ENCODE peak calls at places on chromosomes 1 and 21, in six cellular contexts. One of them, this sample, is unnamed.
A peak's percentile ranks its signal among the peaks of the same experiment; 100 is the strongest.

GRCh38 chr1:187413770-187414169 is 585.0 kb downstream of the PLA2G4A start:
- DNase-seq in tibial artery: no peak
- DNase-seq in endodermal cell: no peak
- DNase-seq in stomach: no peak
- DNase-seq in GM23248: no peak
- DNase-seq in lower lobe of right lung: no peak
- DNase-seq in this sample: no peak

GRCh38 chr1:236469466-236469865 is 54.3 kb upstream of the LGALS8 start:
- DNase-seq in tibial artery: no peak
- DNase-seq in lower lobe of right lung: no peak
- DNase-seq in endodermal cell: no peak
- DNase-seq in GM23248: no peak
- DNase-seq in stomach: no peak
- DNase-seq in this sample: no peak

GRCh38 chr1:24058671-24059455 is 53.1 kb downstream of the MYOM3 start:
- DNase-seq in lower lobe of right lung: no peak
- DNase-seq in GM23248: no peak
- DNase-seq in endodermal cell: no peak
- DNase-seq in stomach: no peak
- DNase-seq in tibial artery: no peak
- DNase-seq in this sample: no peak

GRCh38 chr1:2183937-2184334 is 10.6 kb downstream of the FAAP20 start:
- DNase-seq in GM23248: no peak
- DNase-seq in endodermal cell: no peak
- DNase-seq in tibial artery: no peak
- DNase-seq in lower lobe of right lung: no peak
- DNase-seq in stomach: no peak
- DNase-seq in this sample: peak; percentile 57

GRCh38 chr1:116503535-116504307 is 67.1 kb downstream of the CD58 start:
- DNase-seq in endodermal cell: no peak
- DNase-seq in stomach: no peak
- DNase-seq in GM23248: no peak
- DNase-seq in lower lobe of right lung: no peak
- DNase-seq in tibial artery: no peak
- DNase-seq in this sample: no peak

GRCh38 chr1:165395522-165396300 is 39.2 kb upstream of the LMX1A start:
- DNase-seq in endodermal cell: no peak
- DNase-seq in stomach: no peak
- DNase-seq in GM23248: no peak
- DNase-seq in tibial artery: no peak
- DNase-seq in lower lobe of right lung: no peak
- DNase-seq in this sample: no peak

GRCh38 chr21:38881041-38881570 is 75.4 kb downstream of the ETS2 start:
- DNase-seq in lower lobe of right lung: no peak
- DNase-seq in endodermal cell: no peak
- DNase-seq in GM23248: no peak
- DNase-seq in stomach: no peak
- DNase-seq in tibial artery: no peak
- DNase-seq in this sample: no peak

GRCh38 chr1:42817976-42818375 is 779 bp upstream of the SVBP start:
- DNase-seq in lower lobe of right lung: no peak
- DNase-seq in endodermal cell: no peak
- DNase-seq in stomach: no peak
- DNase-seq in GM23248: no peak
- DNase-seq in tibial artery: no peak
- DNase-seq in this sample: no peak

GRCh38 chr1:50978852-50979781 is 9.1 kb downstream of the CDKN2C start:
- DNase-seq in lower lobe of right lung: no peak
- DNase-seq in endodermal cell: peak; percentile 51
- DNase-seq in tibial artery: no peak
- DNase-seq in GM23248: no peak
- DNase-seq in stomach: no peak
- DNase-seq in this sample: no peak

GRCh38 chr1:30522031-30523004 is 201.1 kb downstream of the MATN1 start:
- DNase-seq in lower lobe of right lung: peak; percentile 55
- DNase-seq in tibial artery: peak; percentile 71
- DNase-seq in stomach: no peak
- DNase-seq in endodermal cell: peak; percentile 42
- DNase-seq in GM23248: peak; percentile 89
- DNase-seq in this sample: no peak

GRCh38 chr1:29851666-29852065 is 615.3 kb downstream of the PTPRU start:
- DNase-seq in tibial artery: no peak
- DNase-seq in lower lobe of right lung: no peak
- DNase-seq in endodermal cell: no peak
- DNase-seq in stomach: no peak
- DNase-seq in GM23248: no peak
- DNase-seq in this sample: no peak

DNA sequence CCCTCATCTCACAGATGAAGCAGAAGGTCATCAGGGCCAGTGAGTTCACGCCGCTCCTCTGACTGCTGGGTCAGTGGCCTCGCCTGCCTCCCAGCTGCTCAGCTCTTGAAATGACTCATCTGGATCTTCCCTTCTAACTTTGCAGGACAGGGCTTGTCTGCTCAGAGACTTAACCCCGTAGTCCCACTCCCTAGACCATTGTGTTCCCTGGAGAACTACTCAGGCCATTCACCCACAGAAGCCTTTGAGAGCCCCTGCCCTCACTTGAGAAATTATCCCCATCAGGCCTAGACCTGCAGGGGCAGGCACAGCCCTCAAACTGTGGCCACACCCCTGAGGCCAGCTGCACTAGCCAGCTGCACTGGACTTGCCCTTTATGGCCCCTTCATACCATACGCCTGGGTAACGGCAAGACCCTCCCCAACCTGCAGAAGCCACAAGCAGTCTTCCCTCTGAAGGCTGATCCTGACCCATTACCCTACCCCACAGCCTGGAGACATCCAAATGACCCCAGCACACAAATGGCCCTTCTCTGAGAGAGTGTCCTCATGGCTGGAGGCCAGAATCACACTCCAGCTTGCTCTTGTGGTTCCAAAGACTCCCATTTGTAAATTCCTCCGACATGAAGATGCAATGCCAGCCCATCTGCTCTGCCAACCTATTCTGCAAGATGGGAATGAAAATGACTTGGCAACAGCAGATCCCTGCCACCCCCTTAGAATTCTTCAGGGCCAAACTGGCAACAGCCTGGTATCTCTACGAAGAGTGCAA is 33.2 kb downstream of the RCSD1 start:
- DNase-seq in lower lobe of right lung: no peak
- DNase-seq in tibial artery: no peak
- DNase-seq in GM23248: peak; percentile 83
- DNase-seq in stomach: no peak
- DNase-seq in endodermal cell: no peak
- DNase-seq in this sample: no peak
- H3K4me1 ChIP-seq in lower lobe of right lung: peaks cover 47% of the 10 kb centered on the region
- H3K4me1 ChIP-seq in tibial artery: peaks cover 65% of the 10 kb centered on the region
- H3K4me1 ChIP-seq in GM23248: peaks cover 52% of the 10 kb centered on the region
- H3K4me1 ChIP-seq in stomach: peaks cover 53% of the 10 kb centered on the region
- H3K4me1 ChIP-seq in endodermal cell: no peaks in the 10 kb centered on the region
- H3K4me1 ChIP-seq in this sample: peaks cover 51% of the 10 kb centered on the region

GRCh38 chr1:153072806-153073726 is 1.7 kb upstream of the SPRR2B start:
- DNase-seq in endodermal cell: no peak
- DNase-seq in stomach: no peak
- DNase-seq in GM23248: no peak
- DNase-seq in tibial artery: no peak
- DNase-seq in lower lobe of right lung: no peak
- DNase-seq in this sample: no peak

GRCh38 chr1:153071511-153071910 is at the start of gene SPRR2B:
- DNase-seq in tibial artery: no peak
- DNase-seq in lower lobe of right lung: no peak
- DNase-seq in GM23248: no peak
- DNase-seq in endodermal cell: no peak
- DNase-seq in stomach: no peak
- DNase-seq in this sample: no peak

DNA sequence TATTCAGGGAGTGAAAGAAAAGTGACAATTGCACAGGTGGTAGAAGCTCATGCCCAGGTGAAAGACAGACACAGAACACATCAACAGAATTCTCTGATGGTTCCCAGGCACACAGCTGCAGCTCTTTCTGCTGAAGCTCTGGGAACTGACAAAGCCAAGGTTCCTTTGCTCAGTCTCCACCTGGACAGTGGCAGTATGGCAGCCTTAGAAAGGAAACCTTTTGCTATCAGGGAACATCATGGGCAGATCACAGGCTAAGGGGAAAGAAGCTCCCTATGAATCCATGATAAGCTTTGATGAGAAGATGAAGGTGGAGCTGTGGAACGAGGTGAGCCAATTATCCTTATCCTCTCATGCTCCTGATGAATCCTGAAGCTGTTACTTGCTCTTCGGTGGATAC is 1.2 kb downstream of the SPRR2B start:
- DNase-seq in GM23248: no peak
- DNase-seq in lower lobe of right lung: no peak
- DNase-seq in stomach: no peak
- DNase-seq in tibial artery: no peak
- DNase-seq in endodermal cell: no peak
- DNase-seq in this sample: no peak
- H3K27ac ChIP-seq in GM23248: no peak overlapping the region
- H3K27ac ChIP-seq in lower lobe of right lung: no peak overlapping the region
- H3K27ac ChIP-seq in stomach: no peak overlapping the region
- H3K27ac ChIP-seq in tibial artery: no peak overlapping the region
- H3K27ac ChIP-seq in endodermal cell: no peak overlapping the region
- H3K27ac ChIP-seq in this sample: no peak overlapping the region

GRCh38 chr1:156661932-156662587 is 15.1 kb downstream of the NES start:
- DNase-seq in GM23248: peak; percentile 66
- DNase-seq in lower lobe of right lung: no peak
- DNase-seq in endodermal cell: peak; percentile 70
- DNase-seq in stomach: no peak
- DNase-seq in tibial artery: no peak
- DNase-seq in this sample: no peak

GRCh38 chr1:156664046-156664948 is 12.9 kb downstream of the NES start:
- DNase-seq in lower lobe of right lung: no peak
- DNase-seq in stomach: no peak
- DNase-seq in endodermal cell: peak; percentile 84
- DNase-seq in GM23248: peak; percentile 32
- DNase-seq in tibial artery: no peak
- DNase-seq in this sample: no peak

GRCh38 chr1:156663178-156663577 is 14.0 kb downstream of the NES start:
- DNase-seq in GM23248: peak; percentile 57
- DNase-seq in stomach: no peak
- DNase-seq in lower lobe of right lung: no peak
- DNase-seq in tibial artery: peak; percentile 91
- DNase-seq in endodermal cell: peak; percentile 77
- DNase-seq in this sample: no peak

GRCh38 chr1:156660752-156661112 is 16.5 kb downstream of the NES start:
- DNase-seq in tibial artery: no peak
- DNase-seq in endodermal cell: peak; percentile 63
- DNase-seq in stomach: no peak
- DNase-seq in lower lobe of right lung: no peak
- DNase-seq in GM23248: no peak
- DNase-seq in this sample: no peak

DNA sequence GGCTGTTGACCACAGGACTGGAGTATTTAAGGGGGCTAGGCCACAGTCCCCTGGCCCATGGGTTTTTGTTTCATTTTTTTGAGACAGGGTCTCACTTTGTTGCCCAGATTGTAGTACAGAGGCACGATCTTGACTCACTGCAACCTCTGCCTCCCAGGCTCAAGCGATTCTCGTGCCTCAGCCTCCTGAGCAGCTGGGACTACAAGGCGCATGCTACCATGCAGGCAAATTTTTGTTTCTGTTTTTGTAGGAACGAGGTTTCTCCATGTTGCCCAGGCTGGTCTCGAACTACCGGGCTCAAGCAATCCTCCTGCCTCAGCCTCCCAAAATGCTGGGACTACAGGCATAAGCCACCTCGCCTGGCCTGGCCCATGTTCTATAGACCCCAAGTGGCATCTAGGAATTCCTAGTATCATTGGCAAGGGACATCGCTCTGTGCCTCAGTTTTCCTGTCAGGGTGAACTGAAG is 14.6 kb downstream of the NES start:
- DNase-seq in lower lobe of right lung: no peak
- DNase-seq in endodermal cell: no peak
- DNase-seq in GM23248: no peak
- DNase-seq in tibial artery: no peak
- DNase-seq in stomach: no peak
- DNase-seq in this sample: no peak
- H3K4me1 ChIP-seq in lower lobe of right lung: peaks cover 92% of the 10 kb centered on the region
- H3K4me1 ChIP-seq in endodermal cell: peaks cover 20% of the 10 kb centered on the region
- H3K4me1 ChIP-seq in GM23248: peaks cover 53% of the 10 kb centered on the region
- H3K4me1 ChIP-seq in tibial artery: peaks cover 82% of the 10 kb centered on the region
- H3K4me1 ChIP-seq in stomach: peaks cover 92% of the 10 kb centered on the region
- H3K4me1 ChIP-seq in this sample: peaks cover 86% of the 10 kb centered on the region

GRCh38 chr1:226034482-226034881 is 28.0 kb upstream of the H3-3A start:
- DNase-seq in endodermal cell: no peak
- DNase-seq in lower lobe of right lung: peak; percentile 86
- DNase-seq in tibial artery: peak; percentile 93
- DNase-seq in GM23248: peak; percentile 99
- DNase-seq in stomach: peak; percentile 68
- DNase-seq in this sample: peak; percentile 50
- H3K27ac ChIP-seq in endodermal cell: no peak overlapping the region
- H3K27ac ChIP-seq in lower lobe of right lung: peak overlapping the region; percentile 70
- H3K27ac ChIP-seq in tibial artery: peak overlapping the region; percentile 55
- H3K27ac ChIP-seq in GM23248: peak overlapping the region; percentile 56
- H3K27ac ChIP-seq in stomach: peak overlapping the region; percentile 54
- H3K27ac ChIP-seq in this sample: peak overlapping the region; percentile 83

GRCh38 chr1:161119017-161119378 is 1.1 kb downstream of the NIT1 start:
- DNase-seq in GM23248: peak; percentile 32
- DNase-seq in lower lobe of right lung: no peak
- DNase-seq in endodermal cell: peak; percentile 75
- DNase-seq in stomach: peak; percentile 43
- DNase-seq in tibial artery: no peak
- DNase-seq in this sample: no peak

GRCh38 chr1:161121838-161122237 is 3.9 kb downstream of the NIT1 start:
- DNase-seq in lower lobe of right lung: no peak
- DNase-seq in endodermal cell: no peak
- DNase-seq in GM23248: no peak
- DNase-seq in stomach: no peak
- DNase-seq in tibial artery: no peak
- DNase-seq in this sample: no peak

GRCh38 chr1:161121042-161121441 is 3.1 kb downstream of the NIT1 start:
- DNase-seq in lower lobe of right lung: no peak
- DNase-seq in tibial artery: no peak
- DNase-seq in endodermal cell: no peak
- DNase-seq in GM23248: no peak
- DNase-seq in stomach: no peak
- DNase-seq in this sample: no peak

GRCh38 chr1:161117681-161118581 is at the start of the genes NIT1 and PFDN2:
- DNase-seq in endodermal cell: peak; percentile 97
- DNase-seq in lower lobe of right lung: peak; percentile 92
- DNase-seq in tibial artery: peak; percentile 90
- DNase-seq in GM23248: peak; percentile 97
- DNase-seq in stomach: peak; percentile 86
- DNase-seq in this sample: peak; percentile 90

DNA sequence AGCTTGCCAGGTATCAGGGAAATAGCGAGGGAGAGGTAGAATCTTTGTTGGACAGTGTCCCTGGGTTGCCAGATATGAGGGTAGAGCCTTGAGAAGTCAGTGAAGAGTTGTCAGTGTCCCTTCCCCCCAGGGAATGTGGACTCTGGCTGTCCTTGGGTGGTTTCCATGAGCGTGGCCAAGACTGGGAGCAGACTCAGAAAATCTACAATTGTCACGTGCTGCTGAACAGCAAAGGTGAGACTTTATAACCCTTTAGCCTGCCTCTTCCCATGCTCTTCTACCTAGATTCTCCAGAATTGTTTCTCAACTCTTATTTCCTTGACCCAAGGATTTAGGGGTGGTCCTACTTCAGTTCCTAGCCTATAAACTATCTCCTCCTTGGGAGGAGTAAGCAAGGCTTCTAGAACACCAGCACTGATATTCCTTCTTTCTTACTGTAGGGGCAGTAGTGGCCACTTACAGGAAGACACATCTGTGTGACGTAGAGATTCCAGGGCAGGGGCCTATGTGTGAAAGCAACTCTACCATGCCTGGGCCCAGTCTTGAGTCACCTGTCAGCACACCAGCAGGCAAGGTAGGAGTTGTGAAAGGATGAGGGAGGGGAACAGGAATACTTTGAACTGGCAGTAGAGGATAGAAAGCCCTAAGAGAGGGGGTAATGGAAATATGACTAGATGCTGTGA is 1.6 kb downstream of the NIT1 start:
- DNase-seq in lower lobe of right lung: no peak
- DNase-seq in GM23248: peak; percentile 86
- DNase-seq in stomach: no peak
- DNase-seq in tibial artery: no peak
- DNase-seq in endodermal cell: peak; percentile 85
- DNase-seq in this sample: no peak
- H3K4me1 ChIP-seq in lower lobe of right lung: peaks cover 68% of the 10 kb centered on the region
- H3K4me1 ChIP-seq in GM23248: peaks cover 41% of the 10 kb centered on the region
- H3K4me1 ChIP-seq in stomach: peaks cover 58% of the 10 kb centered on the region
- H3K4me1 ChIP-seq in tibial artery: peaks cover 46% of the 10 kb centered on the region
- H3K4me1 ChIP-seq in endodermal cell: peaks cover 8% of the 10 kb centered on the region
- H3K4me1 ChIP-seq in this sample: peaks cover 65% of the 10 kb centered on the region